ENCODE peak calls at places on chromosomes 13 and 19, in five cellular contexts. V, O, F, D and A are unnamed samples.

GRCh38 chr19:30745476-30745985 is 373.3 kb downstream of the ZNF536 start:
- DNase-seq in D (no peak), V (no peak), O (no peak), F (no peak), A (no peak)

GRCh38 chr19:55652311-55653078 is 2.3 kb upstream of the U2AF2 start:
- DNase-seq in F (no peak), D (no peak), V (no peak), O (no peak), A (no peak)

GRCh38 chr13:50236898-50237318 is 221.7 kb downstream of the KCNRG start:
- DNase-seq in F (no peak), O (no peak), V (peak), D (no peak), A (peak)

GRCh38 chr13:31965361-31966066 is 66.1 kb upstream of the FRY start:
- DNase-seq in D (no peak), O (no peak), V (no peak), F (peak), A (peak)

GRCh38 chr19:13987101-13987890 is 18.8 kb downstream of the RFX1 start:
- DNase-seq in D (no peak), F (peak), V (no peak), O (no peak), A (no peak)

GRCh38 chr13:79457390-79457789 is 23.6 kb upstream of the NDFIP2 start:
- DNase-seq in V (no peak), O (no peak), F (no peak), D (no peak), A (no peak)

GRCh38 chr19:10852098-10852800 is 4.0 kb downstream of the C19orf38 start:
- DNase-seq in F (no peak), O (no peak), D (no peak), V (no peak), A (peak)

GRCh38 chr13:43227721-43228120 is 204.3 kb downstream of the DNAJC15 start:
- DNase-seq in V (no peak), F (no peak), D (no peak), O (no peak), A (peak)

GRCh38 chr19:33755314-33756020 is 41.2 kb upstream of the KCTD15 start:
- DNase-seq in O (no peak), F (no peak), V (no peak), D (no peak), A (no peak)

GRCh38 chr19:575527-576506 is 3.4 kb downstream of the BSG start:
- DNase-seq in O (no peak), V (no peak), D (peak), F (peak), A (peak)

GRCh38 chr13:66574606-66575005 is 655.5 kb downstream of the PCDH9 start:
- DNase-seq in O (no peak), F (no peak), V (no peak), D (no peak), A (peak)

GRCh38 chr19:17180997-17181702 is 34.0 kb upstream of the USE1 start:
- DNase-seq in O (no peak), D (no peak), V (no peak), F (no peak), A (no peak)

GRCh38 chr19:31338069-31338767 is 11.0 kb downstream of the TSHZ3 start:
- DNase-seq in O (no peak), V (no peak), D (peak), F (peak), A (peak)

GRCh38 chr13:72565893-72566292 is 161.5 kb downstream of the MZT1 start:
- DNase-seq in O (no peak), F (no peak), D (no peak), V (no peak), A (peak)

GRCh38 chr13:107043016-107043957 is 475.4 kb upstream of the ARGLU1 start:
- DNase-seq in O (peak), V (no peak), D (no peak), F (peak), A (no peak)

GRCh38 chr13:61954092-61954491 is 538.4 kb upstream of the PCDH20 start:
- DNase-seq in V (no peak), D (no peak), F (no peak), O (no peak), A (peak)

GRCh38 chr19:39428309-39429112 is 7.2 kb downstream of the RPS16 start:
- DNase-seq in F (peak), O (no peak), V (no peak), D (peak), A (peak)

GRCh38 chr19:51783373-51783772 is 11.6 kb upstream of the FPR3 start:
- DNase-seq in F (no peak), D (no peak), V (no peak), O (no peak), A (peak)

GRCh38 chr19:805600-806550 is 8.6 kb downstream of the PTBP1 start:
- DNase-seq in F (no peak), D (no peak), V (no peak), O (no peak), A (no peak)

GRCh38 chr13:75258159-75258782 is 223.7 kb downstream of the TBC1D4 start:
- DNase-seq in V (no peak), O (no peak), D (no peak), F (no peak), A (peak)

GRCh38 chr13:45511310-45512147 is 46.8 kb downstream of the COG3 start:
- DNase-seq in V (peak), D (no peak), O (no peak), F (peak), A (peak)

GRCh38 chr19:58395979-58396627 is 647 bp downstream of the RNF225 start:
- DNase-seq in D (no peak), O (no peak), V (no peak), F (no peak), A (no peak)

GRCh38 chr13:36130542-36131214 is 504 bp downstream of the DCLK1 start:
- DNase-seq in V (no peak), D (peak), O (no peak), F (no peak), A (peak)

GRCh38 chr13:111239754-111240670 is 80.4 kb upstream of the TEX29 start:
- DNase-seq in F (no peak), D (no peak), O (no peak), V (no peak), A (no peak)

GRCh38 chr19:1507192-1507660 is 5.6 kb downstream of the ADAMTSL5 start:
- DNase-seq in D (no peak), F (no peak), O (no peak), V (no peak), A (no peak)

DNA sequence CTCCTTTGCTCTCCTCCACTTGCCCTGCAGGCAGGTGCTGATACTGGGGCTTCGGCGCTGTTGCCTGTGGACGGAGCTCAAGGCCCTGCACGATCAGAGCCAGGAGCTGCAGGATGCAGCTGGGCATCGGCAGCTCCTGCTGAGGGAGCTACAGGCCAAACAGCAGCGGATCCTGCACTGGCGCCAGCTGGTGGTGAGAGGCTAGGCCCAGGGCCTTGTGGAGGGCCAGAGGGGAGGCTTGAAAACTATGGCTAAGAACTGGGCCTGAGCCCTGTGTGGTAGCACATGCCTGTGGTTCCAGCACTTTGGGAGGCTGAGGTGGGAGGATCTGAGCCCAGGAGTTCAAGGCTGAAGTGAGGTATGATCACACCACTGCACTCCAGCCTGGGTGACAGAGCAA is 6.3 kb downstream of the HAUS5 start:
- DNase-seq in V (no peak), F (no peak), D (no peak), O (no peak), A (no peak)
- TF ChIP-seq CTCF in V (no peak), F (no peak), D (no peak), O (no peak), A (no peak)

DNA sequence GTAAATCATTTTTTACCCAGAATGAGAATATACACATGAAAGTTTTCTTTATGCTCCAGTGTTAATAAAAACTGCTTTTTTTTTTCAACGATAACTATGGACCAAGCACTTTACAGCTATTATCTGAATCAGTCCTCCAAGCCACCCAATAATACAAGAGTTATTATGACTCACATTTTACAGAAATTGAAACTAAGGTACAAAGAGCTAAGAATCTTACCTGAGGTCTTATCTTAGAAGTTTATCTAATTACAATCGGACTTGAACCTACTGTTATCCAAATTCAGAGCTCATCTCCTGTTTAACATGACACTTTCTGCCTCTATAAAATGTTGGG is 6.6 kb upstream of the FOXO1 start:
- DNase-seq in F (no peak), V (no peak), D (no peak), O (no peak), A (no peak)
- H3K4me3 ChIP-seq in F (no peak), V (no peak), D (no peak), O (no peak), A (no peak)

GRCh38 chr13:89852570-89852969 is 1494.9 kb upstream of the MIR17HG start:
- DNase-seq in O (no peak), V (no peak), D (no peak), F (no peak), A (no peak)

GRCh38 chr13:89862691-89863036 is 1484.8 kb upstream of the MIR17HG start:
- DNase-seq in D (no peak), F (no peak), V (no peak), O (no peak), A (no peak)

GRCh38 chr13:89862011-89862690 is 1485.3 kb upstream of the MIR17HG start:
- DNase-seq in F (no peak), V (no peak), D (no peak), O (no peak), A (no peak)

GRCh38 chr13:89856512-89856911 is 1491.0 kb upstream of the MIR17HG start:
- DNase-seq in D (no peak), O (no peak), F (no peak), V (no peak), A (no peak)

DNA sequence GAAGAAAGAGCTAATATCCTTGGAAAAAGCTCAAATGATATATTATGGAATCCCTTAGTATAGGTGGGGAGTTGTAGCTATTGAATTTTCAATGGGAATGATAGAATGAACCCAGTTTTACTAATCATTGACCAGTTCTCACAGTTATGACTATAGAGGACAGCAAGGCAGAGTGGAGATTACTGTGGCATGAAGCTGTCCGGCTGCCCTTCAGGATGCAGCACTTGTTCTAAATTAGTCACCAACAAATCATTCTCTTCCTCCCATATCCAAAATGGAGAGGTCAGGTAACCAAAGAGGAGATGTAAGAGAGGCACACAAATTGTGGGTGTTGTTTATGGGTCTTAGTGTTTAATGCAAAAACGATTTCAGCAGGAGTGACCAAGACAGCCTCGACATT is 1490.0 kb upstream of the MIR17HG start:
- DNase-seq in V (no peak), O (no peak), D (no peak), F (no peak), A (no peak)
- TF ChIP-seq CTCF in V (no peak), O (no peak), D (no peak), F (no peak), A (no peak)

DNA sequence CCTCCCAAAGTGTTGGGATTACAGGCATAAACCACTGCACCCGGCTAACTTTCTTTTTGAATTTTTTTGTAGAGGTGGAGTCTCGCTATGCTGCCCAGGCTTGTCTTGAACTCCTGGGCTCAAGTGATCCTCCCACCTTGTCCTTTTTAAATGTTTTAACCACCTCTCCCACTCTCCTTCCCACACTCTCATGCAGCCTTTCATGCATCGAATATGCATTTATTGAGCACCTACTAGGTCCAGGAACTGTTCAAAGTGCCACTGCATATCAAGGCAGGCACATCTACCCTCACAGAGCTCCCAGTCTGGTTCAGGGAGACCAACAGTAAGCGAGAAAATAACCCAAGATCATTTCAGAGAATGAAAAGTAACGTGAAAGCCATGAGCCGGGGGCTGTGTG is 1.2 kb downstream of the TICAM1 start:
- DNase-seq in D (no peak), V (no peak), O (no peak), F (no peak), A (no peak)
- H3K4me3 ChIP-seq in D (no peak), V (peak), O (no peak), F (no peak), A (peak)

DNA sequence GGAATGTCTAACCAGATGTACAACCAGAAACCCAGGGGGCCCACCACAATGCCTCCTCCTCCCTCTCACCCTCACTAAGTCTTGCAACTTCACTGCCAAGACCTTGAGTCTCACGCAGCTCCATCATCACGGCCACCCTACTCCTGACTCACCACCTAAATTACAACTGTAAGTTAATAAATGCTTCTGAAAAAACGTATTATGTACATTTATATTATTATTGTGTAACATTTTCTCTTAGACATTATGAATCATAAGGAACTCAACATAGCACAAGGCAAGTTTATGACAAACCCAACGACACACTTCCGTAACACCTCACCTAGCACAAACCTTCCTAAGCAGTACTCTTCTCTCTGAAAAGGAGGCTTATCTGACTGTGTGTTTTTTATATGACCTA is 20.7 kb downstream of the MIPEP start:
- DNase-seq in D (no peak), F (no peak), O (no peak), V (no peak), A (peak)
- TF ChIP-seq CTCF in D (no peak), F (no peak), O (no peak), V (no peak), A (no peak)

GRCh38 chr19:43749898-43750297 is 4.9 kb downstream of the SMG9 start:
- DNase-seq in O (no peak), F (no peak), V (no peak), D (no peak), A (no peak)

GRCh38 chr19:43751466-43752220 is 3.1 kb downstream of the SMG9 start:
- DNase-seq in V (no peak), O (no peak), F (no peak), D (no peak), A (peak)

GRCh38 chr19:43754562-43755255 is at the start of gene SMG9:
- DNase-seq in D (peak), V (peak), O (peak), F (peak), A (peak)

GRCh38 chr19:43754312-43754561 is 525 bp downstream of the SMG9 start:
- DNase-seq in F (no peak), V (no peak), O (no peak), D (no peak), A (no peak)

GRCh38 chr19:43752287-43752875 is 2.4 kb downstream of the SMG9 start:
- DNase-seq in D (no peak), F (no peak), O (no peak), V (no peak), A (no peak)
- H3K4me3 ChIP-seq in D (no peak), F (no peak), O (no peak), V (no peak), A (no peak)

DNA sequence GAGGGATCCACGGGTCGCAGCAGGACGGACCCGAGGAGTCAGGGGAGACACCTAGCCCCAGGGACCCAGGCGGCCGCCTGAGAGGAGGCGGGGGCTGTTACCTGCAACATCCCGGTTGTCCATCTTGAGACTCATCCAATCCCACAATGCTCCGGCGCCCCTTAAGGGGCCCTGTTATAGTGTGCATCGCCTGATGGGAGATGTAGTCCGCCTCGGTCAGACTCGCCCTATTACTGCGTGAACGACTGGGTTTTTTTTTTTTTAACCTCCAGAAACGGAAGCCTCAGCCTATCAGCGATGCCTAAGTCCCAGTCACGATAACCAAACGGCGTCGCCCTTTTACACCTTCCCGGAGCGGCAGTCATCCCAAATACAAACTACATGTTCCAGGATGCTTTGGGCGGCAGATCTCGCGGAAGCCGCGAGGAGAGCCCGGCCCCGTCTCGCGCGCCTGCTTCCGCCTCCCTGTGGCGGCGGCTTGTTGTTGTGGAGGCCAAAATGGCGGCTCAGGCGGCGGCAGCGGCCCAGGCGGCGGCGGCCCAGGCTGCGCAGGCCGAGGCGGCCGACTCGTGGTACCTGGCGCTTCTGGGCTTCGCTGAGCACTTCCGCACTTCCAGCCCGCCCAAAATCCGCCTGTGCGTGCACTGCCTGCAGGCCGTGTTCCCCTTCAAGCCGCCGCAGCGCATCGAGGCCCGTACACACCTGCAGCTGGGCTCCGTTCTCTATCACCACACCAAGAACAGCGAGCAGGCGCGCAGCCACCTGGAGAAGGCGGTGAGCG is at the start of the genes MAU2 and SUGP1:
- DNase-seq in D (peak), O (peak), F (peak), V (peak), A (peak)
- TF ChIP-seq CTCF in D (peak), O (no peak), F (peak), V (no peak), A (peak)

GRCh38 chr19:28881616-28882015 is 331.3 kb downstream of the UQCRFS1 start:
- DNase-seq in O (no peak), V (no peak), F (no peak), D (no peak), A (no peak)

GRCh38 chr19:28883241-28883693 is 329.7 kb downstream of the UQCRFS1 start:
- DNase-seq in F (peak), D (no peak), O (peak), V (no peak), A (peak)

GRCh38 chr19:28878862-28879566 is 333.9 kb downstream of the UQCRFS1 start:
- DNase-seq in V (peak), D (peak), F (peak), O (peak), A (peak)

GRCh38 chr19:28882818-28883217 is 330.1 kb downstream of the UQCRFS1 start:
- DNase-seq in V (no peak), O (no peak), D (no peak), F (no peak), A (peak)

DNA sequence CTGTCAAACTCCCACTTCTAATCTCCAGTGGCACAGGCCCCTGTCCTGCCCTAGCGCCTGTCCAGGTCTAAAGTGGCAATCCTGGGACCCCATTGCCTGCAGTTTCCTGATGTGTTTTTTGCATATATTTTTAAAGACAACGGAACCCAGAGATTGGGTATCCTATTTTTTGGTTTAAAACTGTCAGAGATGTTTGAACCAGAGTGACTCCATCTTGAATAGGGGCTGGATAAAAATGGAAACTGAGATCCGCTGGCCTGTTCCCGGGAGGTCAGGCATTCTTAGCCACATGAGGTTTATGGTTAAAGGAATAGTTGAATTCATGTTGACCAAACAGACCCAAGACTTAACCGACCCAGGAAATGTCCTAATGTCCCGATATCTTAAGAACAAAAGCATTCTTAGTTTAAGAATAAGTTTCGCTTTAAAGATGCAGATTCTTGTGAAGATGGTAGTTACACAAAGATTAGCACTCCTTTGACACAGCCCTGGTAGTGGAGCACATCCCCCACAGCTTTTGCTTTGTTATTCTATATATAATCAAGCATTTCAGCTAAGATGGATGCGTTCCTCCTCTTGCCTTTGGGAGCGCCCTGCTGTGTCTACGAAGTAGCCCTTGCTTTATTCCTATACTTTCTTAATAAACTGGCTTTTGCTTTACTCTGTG is 332.1 kb downstream of the UQCRFS1 start:
- DNase-seq in D (no peak), V (no peak), O (no peak), F (no peak), A (no peak)
- H3K4me3 ChIP-seq in D (no peak), V (no peak), O (no peak), F (no peak), A (no peak)